ENCODE peak calls at places on chromosomes 2 and 18, in seven cellular contexts. D, Y, V, H, N, P and W are unnamed samples. For H3K4me1, the result is how much of the 10 kb centered on the place peaks cover.

GRCh38 chr2:241223211-241224067 is 35.0 kb downstream of the ANO7 start:
- DNase-seq in D (no peak), Y (no peak), V (peak), H (no peak), N (no peak), P (no peak), W (peak)

GRCh38 chr2:165877565-165878550 is 75.7 kb downstream of the TTC21B start:
- DNase-seq in D (no peak), Y (no peak), V (no peak), H (no peak), N (no peak), P (no peak), W (no peak)

GRCh38 chr18:55247032-55247431 is 287.8 kb upstream of the CCDC68 start:
- DNase-seq in D (no peak), Y (no peak), V (no peak), H (no peak), N (no peak), P (no peak), W (no peak)

GRCh38 chr18:5066380-5066977 is 130.6 kb downstream of the AKAIN1 start:
- DNase-seq in D (no peak), Y (no peak), V (no peak), H (peak), N (peak), P (no peak), W (no peak)

GRCh38 chr2:165313448-165313847 is 74.2 kb downstream of the SCN2A start:
- DNase-seq in D (no peak), Y (no peak), V (no peak), H (no peak), N (no peak), P (no peak), W (no peak)

GRCh38 chr2:12716250-12717190 is at the start of gene TRIB2:
- DNase-seq in D (peak), Y (peak), V (peak), H (peak), N (peak), P (peak), W (peak)

GRCh38 chr2:179543361-179543901 is 278.8 kb upstream of the SESTD1 start:
- DNase-seq in D (no peak), Y (no peak), V (no peak), H (no peak), N (no peak), P (no peak), W (no peak)

GRCh38 chr2:240405654-240406313 is 29.7 kb upstream of the GPC1 start:
- DNase-seq in D (peak), Y (no peak), V (no peak), H (no peak), N (no peak), P (no peak), W (no peak)

GRCh38 chr2:222799262-222799918 is 61.4 kb upstream of the ACSL3 start:
- DNase-seq in D (no peak), Y (no peak), V (no peak), H (no peak), N (no peak), P (no peak), W (no peak)

GRCh38 chr2:217414429-217414828 is 554.6 kb upstream of the TNP1 start:
- DNase-seq in D (no peak), Y (no peak), V (no peak), H (no peak), N (no peak), P (no peak), W (no peak)

GRCh38 chr18:58867281-58867961 is 2.7 kb downstream of the ZNF532 start:
- DNase-seq in D (no peak), Y (no peak), V (no peak), H (no peak), N (no peak), P (no peak), W (no peak)

GRCh38 chr2:127058656-127059252 is 48.2 kb downstream of the BIN1 start:
- DNase-seq in D (no peak), Y (no peak), V (peak), H (peak), N (no peak), P (no peak), W (no peak)

GRCh38 chr2:217995741-217996141 is 7.1 kb downstream of the TNS1 start:
- DNase-seq in D (peak), Y (no peak), V (no peak), H (no peak), N (no peak), P (peak), W (peak)

GRCh38 chr2:12486205-12487118 is 230.3 kb upstream of the TRIB2 start:
- DNase-seq in D (no peak), Y (peak), V (no peak), H (no peak), N (no peak), P (peak), W (no peak)

GRCh38 chr18:69617888-69618287 is 217.2 kb downstream of the DOK6 start:
- DNase-seq in D (no peak), Y (no peak), V (no peak), H (no peak), N (no peak), P (no peak), W (no peak)

GRCh38 chr2:113136828-113137775 is 9.7 kb downstream of the IL1RN start:
- DNase-seq in D (peak), Y (no peak), V (no peak), H (peak), N (no peak), P (no peak), W (no peak)

GRCh38 chr2:13308989-13309388 is 592.3 kb downstream of the TRIB2 start:
- DNase-seq in D (no peak), Y (no peak), V (no peak), H (no peak), N (no peak), P (no peak), W (no peak)

GRCh38 chr2:20423376-20423775 is 23.5 kb upstream of the RHOB start:
- DNase-seq in D (no peak), Y (no peak), V (no peak), H (no peak), N (peak), P (no peak), W (peak)

GRCh38 chr2:214169736-214170135 is 241.1 kb upstream of the VWC2L start:
- DNase-seq in D (no peak), Y (no peak), V (no peak), H (no peak), N (no peak), P (no peak), W (no peak)

GRCh38 chr2:85697096-85697495 is 2.9 kb downstream of the GNLY start:
- DNase-seq in D (no peak), Y (no peak), V (peak), H (no peak), N (no peak), P (no peak), W (no peak)

GRCh38 chr18:78995740-78996395 is 16.2 kb downstream of the SALL3 start:
- DNase-seq in D (no peak), Y (no peak), V (peak), H (no peak), N (no peak), P (no peak), W (no peak)

GRCh38 chr2:138042311-138042710 is 78.0 kb downstream of the HNMT start:
- DNase-seq in D (no peak), Y (no peak), V (no peak), H (no peak), N (no peak), P (no peak), W (no peak)

GRCh38 chr2:23449413-23449812 is 64.4 kb downstream of the KLHL29 start:
- DNase-seq in D (no peak), Y (no peak), V (no peak), H (no peak), N (no peak), P (no peak), W (no peak)

GRCh38 chr2:236819275-236820002 is 249.8 kb downstream of the ACKR3 start:
- DNase-seq in D (no peak), Y (no peak), V (peak), H (no peak), N (no peak), P (no peak), W (no peak)

GRCh38 chr2:106983305-106983704 is 97.3 kb upstream of the ST6GAL2 start:
- DNase-seq in D (no peak), Y (no peak), V (no peak), H (no peak), N (no peak), P (no peak), W (no peak)

GRCh38 chr2:126399001-126399400 is 257.0 kb upstream of the GYPC start:
- DNase-seq in D (no peak), Y (no peak), V (no peak), H (no peak), N (no peak), P (no peak), W (no peak)

GRCh38 chr2:160868891-160869290 is 291.3 kb upstream of the TANK start:
- DNase-seq in D (no peak), Y (no peak), V (no peak), H (no peak), N (no peak), P (no peak), W (no peak)

GRCh38 chr2:231800493-231801091 is 14.3 kb downstream of the COPS7B start:
- DNase-seq in D (peak), Y (peak), V (peak), H (peak), N (peak), P (no peak), W (no peak)

GRCh38 chr18:9772847-9773677 is 65.0 kb downstream of the RAB31 start:
- DNase-seq in D (no peak), Y (no peak), V (no peak), H (no peak), N (no peak), P (no peak), W (no peak)

GRCh38 chr18:6219116-6219717 is 195.5 kb downstream of the L3MBTL4 start:
- DNase-seq in D (no peak), Y (peak), V (no peak), H (peak), N (no peak), P (no peak), W (no peak)

GRCh38 chr2:238669581-238670340 is 178.1 kb upstream of the TWIST2 start:
- DNase-seq in D (no peak), Y (no peak), V (no peak), H (no peak), N (no peak), P (no peak), W (no peak)

GRCh38 chr2:65198737-65199136 is 28.9 kb upstream of the ACTR2 start:
- DNase-seq in D (no peak), Y (no peak), V (no peak), H (no peak), N (no peak), P (no peak), W (no peak)

GRCh38 chr2:65353046-65353445 is 79.4 kb downstream of the SPRED2 start:
- DNase-seq in D (no peak), Y (no peak), V (no peak), H (peak), N (no peak), P (no peak), W (no peak)

GRCh38 chr2:73110622-73111299 is 2.0 kb downstream of the RAB11FIP5 start:
- DNase-seq in D (no peak), Y (no peak), V (no peak), H (no peak), N (peak), P (no peak), W (no peak)
- H3K4me1 ChIP-seq in D (under half), Y (under half), V (under half), H (under half), N (under half), P (under half), W (half or more)

GRCh38 chr2:8625399-8626283 is 56.2 kb upstream of the ID2 start:
- DNase-seq in D (no peak), Y (no peak), V (no peak), H (no peak), N (no peak), P (no peak), W (peak)
- TF ChIP-seq EP300 in D (no peak), Y (no peak), V (no peak), H (no peak), N (no peak), P (no peak), W (no peak)

GRCh38 chr2:120434909-120435308 is 89.0 kb downstream of the INHBB start:
- DNase-seq in D (no peak), Y (no peak), V (peak), H (no peak), N (no peak), P (no peak), W (peak)

GRCh38 chr2:120432976-120433815 is 87.3 kb downstream of the INHBB start:
- DNase-seq in D (no peak), Y (no peak), V (no peak), H (no peak), N (no peak), P (no peak), W (no peak)

GRCh38 chr2:120433816-120434290 is 87.9 kb downstream of the INHBB start:
- DNase-seq in D (no peak), Y (no peak), V (no peak), H (no peak), N (no peak), P (no peak), W (no peak)

GRCh38 chr2:120435671-120436459 is 89.9 kb downstream of the INHBB start:
- DNase-seq in D (no peak), Y (no peak), V (peak), H (no peak), N (no peak), P (no peak), W (peak)

GRCh38 chr2:120434487-120434886 is 88.6 kb downstream of the INHBB start:
- DNase-seq in D (no peak), Y (no peak), V (peak), H (no peak), N (no peak), P (no peak), W (peak)
- H3K4me1 ChIP-seq in D (under half), Y (under half), V (under half), H (under half), N (under half), P (under half), W (under half)

GRCh38 chr18:31103423-31103822 is 1.2 kb upstream of the DSC2 start:
- DNase-seq in D (no peak), Y (no peak), V (no peak), H (no peak), N (no peak), P (no peak), W (no peak)

GRCh38 chr18:31102020-31102684 is at the start of gene DSC2:
- DNase-seq in D (peak), Y (no peak), V (peak), H (peak), N (peak), P (peak), W (peak)

GRCh38 chr18:31105733-31106132 is 3.5 kb upstream of the DSC2 start:
- DNase-seq in D (no peak), Y (no peak), V (no peak), H (no peak), N (no peak), P (no peak), W (no peak)

GRCh38 chr18:31102941-31103340 is 720 bp upstream of the DSC2 start:
- DNase-seq in D (no peak), Y (no peak), V (no peak), H (no peak), N (no peak), P (no peak), W (no peak)

GRCh38 chr18:31104444-31104843 is 2.2 kb upstream of the DSC2 start:
- DNase-seq in D (no peak), Y (no peak), V (no peak), H (no peak), N (no peak), P (no peak), W (no peak)
- TF ChIP-seq EP300 in D (no peak), Y (no peak), V (no peak), H (no peak), N (no peak), P (no peak), W (no peak)

DNA sequence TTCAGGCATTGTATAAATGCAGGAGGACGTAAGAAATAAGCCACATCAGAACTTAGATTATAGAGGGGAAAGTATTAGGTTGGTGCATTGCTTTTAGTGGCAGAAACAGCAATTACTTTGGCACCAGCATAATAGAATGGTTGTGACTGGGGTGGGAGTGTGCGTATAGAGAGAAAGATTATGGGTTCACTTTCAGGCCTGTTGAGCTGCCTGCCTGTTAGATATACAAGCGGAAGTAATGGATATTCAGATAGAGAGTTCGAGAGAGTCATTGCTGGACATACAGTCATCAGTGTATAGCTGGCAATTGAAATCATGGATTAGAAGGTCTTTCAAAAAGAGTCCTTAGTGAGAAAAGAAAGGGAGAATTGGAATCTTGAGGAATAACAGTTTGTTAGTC is 139.2 kb upstream of the MYO3B start:
- DNase-seq in D (no peak), Y (no peak), V (no peak), H (no peak), N (no peak), P (no peak), W (no peak)
- H3K4me1 ChIP-seq in D (under half), Y (under half), V (under half), H (under half), N (under half), P (under half), W (under half)

DNA sequence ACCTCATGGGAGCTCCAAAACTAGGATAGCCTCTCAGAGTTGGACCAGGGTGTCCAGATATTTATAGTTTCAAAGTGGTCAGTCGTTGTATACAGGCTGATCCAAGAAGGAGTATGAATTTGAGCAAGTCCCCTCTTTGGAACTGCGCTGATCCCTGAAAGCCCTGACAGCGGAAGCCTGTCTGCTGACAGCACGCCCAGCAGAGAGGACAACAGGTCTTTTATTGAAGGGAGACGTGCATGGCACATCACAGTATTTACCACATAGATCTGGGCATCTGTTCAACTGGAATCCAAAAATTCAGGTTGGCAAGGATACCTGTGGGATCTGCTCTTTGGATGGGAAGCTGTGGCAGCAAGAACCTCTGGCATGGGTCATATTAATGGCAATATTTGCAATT is 260.2 kb upstream of the FANCL start:
- DNase-seq in D (no peak), Y (no peak), V (no peak), H (no peak), N (no peak), P (no peak), W (no peak)
- TF ChIP-seq EP300 in D (no peak), Y (no peak), V (no peak), H (no peak), N (no peak), P (no peak), W (no peak)

DNA sequence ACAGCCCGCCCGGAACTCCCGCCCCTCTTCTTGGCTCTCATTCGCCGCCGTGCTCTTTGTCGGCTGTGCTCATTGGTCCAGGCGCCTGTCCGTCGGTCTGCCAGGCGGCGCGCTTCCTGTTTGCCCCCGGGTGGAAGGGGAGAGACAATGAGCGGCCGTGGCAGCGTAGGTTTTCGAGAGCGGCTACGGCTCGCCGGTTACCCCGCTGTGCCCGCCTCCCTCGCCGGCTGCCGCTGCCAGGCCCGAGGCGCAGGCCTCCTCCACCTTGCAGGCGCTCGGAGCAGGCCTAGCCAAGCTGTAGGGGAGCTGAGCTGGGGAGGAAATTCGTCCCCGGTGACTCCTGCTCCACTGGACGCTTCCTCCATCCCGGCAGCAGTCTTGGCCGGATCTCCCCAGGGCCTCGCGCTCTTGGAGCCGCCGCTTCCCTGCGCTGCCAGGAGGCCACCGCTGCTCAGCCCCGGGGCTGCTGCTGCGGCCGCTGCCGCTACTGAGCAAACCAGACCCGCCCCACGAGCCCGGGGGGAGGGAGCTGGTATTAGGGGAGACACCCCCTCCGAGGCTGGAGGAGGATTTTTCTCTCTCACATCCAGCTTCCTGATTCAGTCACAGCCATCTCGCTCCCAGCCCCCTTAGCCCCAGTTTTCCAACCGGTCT is at the start of gene SP3:
- DNase-seq in D (peak), Y (peak), V (peak), H (peak), N (peak), P (peak), W (peak)
- H3K4me1 ChIP-seq in D (under half), Y (under half), V (under half), H (under half), N (under half), P (under half), W (under half)